ENCODE peak calls at places on chromosomes 13 and 19, in nine cellular contexts. D is CD4-positive, alpha-beta memory T cell; S is NCI-H774; F is thyroid gland; B is activated CD4-positive, alpha-beta T cell treated with anti-CD3 and anti-CD28 coated beads for 4 hours; O is stimulated activated naive CD8-positive, alpha-beta T cell treated with anti-CD3 and anti-CD28 coated beads, Interleukin-15, Interleukin-2, amounts not matched to agents 100 U/mL and 50 U/mL, for 24 hours; N is AG09319; W is HT-29; G is activated gamma-delta T cell treated with anti-CD3 and anti-CD28 coated beads, Interleukin-2, amount 50 U/mL, for 16 hours. E is an unnamed sample.

GRCh38 chr13:26497991-26498423 is 59.5 kb upstream of the WASF3 start:
- DNase-seq in D (no peak), S (no peak), F (no peak), B (no peak), O (no peak), N (peak), W (no peak), G (no peak), E (no peak)

GRCh38 chr19:35704218-35704617 is at the start of gene ZBTB32:
- DNase-seq in D (no peak), S (peak), F (peak), B (no peak), O (peak), N (no peak), W (no peak), G (no peak), E (no peak)

GRCh38 chr13:31072041-31072440 is 89.7 kb downstream of the HSPH1 start:
- DNase-seq in D (no peak), S (no peak), F (no peak), B (no peak), O (no peak), N (no peak), W (no peak), G (no peak), E (no peak)

GRCh38 chr13:47747901-47748300 is 253.2 kb downstream of the SUCLA2 start:
- DNase-seq in D (no peak), S (no peak), F (no peak), B (no peak), O (no peak), N (no peak), W (peak), G (no peak), E (no peak)

GRCh38 chr13:23506821-23507210 is 63.4 kb upstream of the TNFRSF19 start:
- DNase-seq in D (no peak), S (no peak), F (no peak), B (no peak), O (no peak), N (no peak), W (no peak), G (no peak), E (no peak)

GRCh38 chr19:18576383-18576782 is 4.7 kb downstream of the UBA52 start:
- DNase-seq in D (no peak), S (no peak), F (no peak), B (no peak), O (no peak), N (no peak), W (no peak), G (no peak), E (no peak)

GRCh38 chr13:33927315-33927714 is 109.4 kb downstream of the RFC3 start:
- DNase-seq in D (no peak), S (no peak), F (peak), B (no peak), O (no peak), N (no peak), W (no peak), G (no peak), E (no peak)

GRCh38 chr13:64347662-64348061 is 2882.5 kb downstream of the PCDH9 start:
- DNase-seq in D (no peak), S (no peak), F (no peak), B (no peak), O (no peak), N (no peak), W (no peak), G (no peak), E (no peak)

GRCh38 chr13:70835349-70835748 is 727.1 kb upstream of the KLHL1 start:
- DNase-seq in D (no peak), S (no peak), F (no peak), B (no peak), O (no peak), N (no peak), W (no peak), G (no peak), E (no peak)

GRCh38 chr19:518292-519231 is 11.3 kb downstream of the TPGS1 start:
- DNase-seq in D (peak), S (no peak), F (peak), B (peak), O (peak), N (no peak), W (no peak), G (peak), E (no peak)

GRCh38 chr19:3652422-3652821 is 25.8 kb upstream of the CACTIN start:
- DNase-seq in D (no peak), S (no peak), F (no peak), B (no peak), O (no peak), N (no peak), W (no peak), G (no peak), E (no peak)